ENCODE peak calls at places on chromosome 5, in seven cellular contexts. I is hepatocyte; C is heart left ventricle; X is ovary; J is aorta; T is CD8-positive, alpha-beta T cell; S is A673. O is an unnamed sample.

GRCh38 chr5:125295405-125295872 is 549.0 kb upstream of the ZNF608 start:
- DNase-seq in T (no peak), X (no peak), J (no peak), I (no peak), S (no peak), C (no peak), O (no peak)

GRCh38 chr5:61228691-61229280 is 66.5 kb upstream of the SMIM15 start:
- DNase-seq in J (no peak), C (no peak), T (no peak), I (no peak), X (no peak), S (peak), O (no peak)

GRCh38 chr5:6766558-6767191 is 53.4 kb downstream of the TENT4A start:
- DNase-seq in C (peak), J (peak), X (no peak), I (peak), S (peak), T (peak), O (peak)

GRCh38 chr5:138149530-138149929 is 10.3 kb upstream of the NME5 start:
- DNase-seq in S (peak), J (no peak), C (no peak), X (no peak), I (no peak), T (no peak), O (no peak)

GRCh38 chr5:149614034-149614907 is 33.0 kb downstream of the ARHGEF37 start:
- DNase-seq in T (no peak), I (no peak), J (no peak), X (no peak), C (no peak), S (no peak), O (no peak)

GRCh38 chr5:31561936-31562335 is 29.8 kb downstream of the C5orf22 start:
- DNase-seq in J (no peak), S (no peak), C (no peak), X (no peak), T (no peak), I (no peak), O (no peak)

GRCh38 chr5:100889165-100889564 is 13.9 kb downstream of the ST8SIA4 start:
- DNase-seq in S (no peak), X (no peak), C (no peak), I (no peak), T (no peak), J (no peak), O (no peak)

GRCh38 chr5:4875942-4876341 is 264.2 kb upstream of the ADAMTS16 start:
- DNase-seq in X (no peak), J (no peak), T (no peak), I (no peak), S (no peak), C (no peak), O (no peak)

GRCh38 chr5:73263001-73263710 is 90.2 kb downstream of the TMEM174 start:
- DNase-seq in S (no peak), I (no peak), X (no peak), T (no peak), C (no peak), J (no peak), O (no peak)

GRCh38 chr5:66661149-66661548 is 65.0 kb downstream of the MAST4 start:
- DNase-seq in T (no peak), I (no peak), X (peak), S (no peak), C (no peak), J (no peak), O (peak)

GRCh38 chr5:93588586-93589347 is 5.7 kb downstream of the NR2F1 start:
- DNase-seq in S (no peak), T (no peak), X (no peak), J (no peak), I (no peak), C (no peak), O (no peak)

GRCh38 chr5:150774145-150774544 is 4.4 kb upstream of the SMIM3 start:
- DNase-seq in I (no peak), S (no peak), X (no peak), T (no peak), C (no peak), J (no peak), O (no peak)

GRCh38 chr5:168152660-168153059 is 138.8 kb upstream of the WWC1 start:
- DNase-seq in T (no peak), J (no peak), I (no peak), X (no peak), S (no peak), C (no peak), O (no peak)

GRCh38 chr5:117748336-117748735 is 1173.7 kb upstream of the SEMA6A start:
- DNase-seq in S (no peak), I (no peak), C (no peak), X (no peak), T (no peak), J (no peak), O (no peak)

GRCh38 chr5:66554211-66554610 is 42.0 kb upstream of the MAST4 start:
- DNase-seq in I (no peak), C (no peak), X (no peak), S (no peak), J (no peak), T (no peak), O (peak)

GRCh38 chr5:156838966-156839365 is 11.1 kb upstream of the PPP1R2B start:
- DNase-seq in X (no peak), I (no peak), T (no peak), S (no peak), J (no peak), C (no peak), O (no peak)

DNA sequence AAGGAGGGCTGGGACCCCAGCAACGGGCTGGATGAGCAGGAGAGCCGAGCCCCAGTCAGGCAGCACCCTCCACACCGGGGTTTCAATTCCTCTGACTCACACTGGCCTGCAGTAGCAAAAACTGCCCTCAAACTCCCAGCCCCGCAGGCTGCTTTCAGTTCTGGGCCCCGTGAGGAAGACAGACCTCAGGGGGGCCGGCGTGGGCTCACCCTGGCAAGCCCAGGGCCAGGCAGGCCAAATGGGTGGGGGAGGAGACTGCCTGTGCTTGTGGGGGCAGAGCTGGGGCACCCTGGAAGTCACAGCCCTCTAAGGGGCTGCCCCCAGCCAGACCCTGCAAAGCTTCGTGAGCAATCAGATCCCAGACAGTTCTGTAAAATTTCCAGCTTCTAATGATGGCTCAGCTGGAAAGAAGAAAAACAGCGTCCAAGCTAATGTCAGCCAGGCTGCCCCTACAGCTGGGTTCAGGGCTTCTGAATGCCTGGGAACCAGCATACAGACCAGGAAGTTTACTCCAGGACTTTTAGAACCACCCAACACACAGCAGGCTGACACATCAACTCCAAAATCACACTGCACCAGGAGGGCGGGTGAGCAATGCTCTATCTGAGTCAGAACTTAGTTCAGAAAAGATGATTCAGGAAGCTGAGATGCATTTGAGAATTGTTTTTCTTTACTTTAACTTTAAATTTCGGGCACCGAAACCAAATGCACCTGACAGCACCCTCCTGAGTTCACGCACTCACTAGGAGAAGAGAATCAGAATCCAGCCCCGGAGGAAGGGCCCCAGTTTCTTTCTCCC is 34.7 kb downstream of the LPCAT1 start:
- DNase-seq in J (no peak), S (no peak), X (no peak), C (no peak), I (no peak), T (peak), O (no peak)
- H3K4me3 ChIP-seq in J (no peak), S (no peak), X (no peak), C (no peak), I (no peak), T (no peak), O (no peak)

DNA sequence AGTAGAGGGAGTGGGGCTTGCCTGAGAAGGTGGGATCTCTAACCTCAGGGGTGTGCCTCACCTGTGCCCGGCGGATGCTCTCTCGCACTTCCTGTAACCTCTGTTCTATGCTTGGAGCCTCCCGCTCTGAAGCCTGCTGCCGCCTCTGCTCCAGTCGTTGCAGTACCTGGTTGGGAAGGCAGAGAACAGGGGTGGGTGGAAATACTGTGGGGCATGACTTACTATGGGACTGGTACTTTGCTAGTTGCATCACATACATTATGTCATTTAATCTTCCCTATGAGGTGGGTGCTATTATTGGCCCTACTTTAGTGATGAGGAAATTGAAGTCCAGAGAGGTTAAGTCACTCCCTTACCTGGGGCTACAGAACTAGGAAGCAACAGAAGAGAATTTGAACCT is 5.2 kb downstream of the FCHSD1 start:
- DNase-seq in J (no peak), S (no peak), I (no peak), C (no peak), X (no peak), T (no peak), O (no peak)
- H3K27ac ChIP-seq in J (no peak), S (no peak), I (no peak), C (no peak), X (no peak), T (no peak), O (no peak)

GRCh38 chr5:140631831-140632365 is 1.1 kb downstream of the CD14 start:
- DNase-seq in J (no peak), S (no peak), I (no peak), C (peak), T (peak), X (peak), O (peak)
- H3K4me3 ChIP-seq in J (peak), S (peak), I (no peak), C (peak), T (peak), X (peak), O (peak)

GRCh38 chr5:159208508-159209437 is 580 bp downstream of the RNF145 start:
- DNase-seq in X (peak), C (peak), S (peak), J (peak), T (peak), I (peak), O (peak)

GRCh38 chr5:159207616-159208507 is 1.5 kb downstream of the RNF145 start:
- DNase-seq in X (peak), T (peak), S (peak), J (peak), I (peak), C (peak), O (peak)

GRCh38 chr5:159206368-159206767 is 3.0 kb downstream of the RNF145 start:
- DNase-seq in T (no peak), J (no peak), I (no peak), C (no peak), S (no peak), X (no peak), O (no peak)

GRCh38 chr5:159207222-159207615 is 2.1 kb downstream of the RNF145 start:
- DNase-seq in I (no peak), C (no peak), X (no peak), S (no peak), J (no peak), T (no peak), O (no peak)

DNA sequence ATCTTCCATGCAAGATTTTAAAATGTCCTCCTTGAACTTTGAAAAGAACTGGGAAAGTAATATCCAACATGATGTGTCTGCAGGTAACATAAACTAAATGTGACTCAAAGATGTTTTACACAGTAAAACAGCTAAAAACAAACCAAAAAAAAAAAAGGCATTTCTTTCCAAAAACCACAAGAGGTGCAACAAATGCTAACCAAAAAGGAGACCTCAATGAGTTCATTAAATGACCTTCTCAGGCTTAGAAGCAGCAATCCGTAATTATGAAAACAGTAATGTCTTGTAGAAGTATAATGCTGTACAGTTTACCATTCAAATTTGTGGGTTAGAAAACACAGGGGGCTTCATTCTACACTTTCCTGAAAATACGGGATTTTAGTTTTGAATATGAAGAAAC is 2.5 kb downstream of the RNF145 start:
- DNase-seq in S (no peak), T (no peak), J (no peak), I (no peak), X (no peak), C (no peak), O (no peak)
- H3K27ac ChIP-seq in S (peak), T (peak), J (no peak), I (peak), X (peak), C (peak), O (peak)

GRCh38 chr5:144028058-144028457 is 142.4 kb downstream of the YIPF5 start:
- DNase-seq in I (peak), J (no peak), X (no peak), C (no peak), T (no peak), S (peak), O (no peak)
- H3K4me3 ChIP-seq in I (no peak), J (no peak), X (no peak), C (peak), T (no peak), S (no peak), O (no peak)

GRCh38 chr5:111976705-111977104 is 219.7 kb upstream of the NREP start:
- DNase-seq in S (no peak), J (no peak), X (no peak), C (no peak), T (no peak), I (no peak), O (no peak)

GRCh38 chr5:111972080-111972479 is 215.1 kb upstream of the NREP start:
- DNase-seq in J (no peak), T (no peak), X (no peak), S (no peak), I (no peak), C (no peak), O (no peak)

GRCh38 chr5:111975133-111975532 is 218.1 kb upstream of the NREP start:
- DNase-seq in S (no peak), C (no peak), I (no peak), T (no peak), X (no peak), J (no peak), O (no peak)

GRCh38 chr5:111972548-111972947 is 215.6 kb upstream of the NREP start:
- DNase-seq in I (no peak), C (no peak), J (no peak), S (no peak), X (no peak), T (no peak), O (no peak)

GRCh38 chr5:111973946-111974345 is 217.0 kb upstream of the NREP start:
- DNase-seq in T (no peak), C (no peak), S (no peak), J (no peak), I (no peak), X (no peak), O (no peak)
- H3K27ac ChIP-seq in T (no peak), C (no peak), S (no peak), J (no peak), I (no peak), X (no peak), O (no peak)

DNA sequence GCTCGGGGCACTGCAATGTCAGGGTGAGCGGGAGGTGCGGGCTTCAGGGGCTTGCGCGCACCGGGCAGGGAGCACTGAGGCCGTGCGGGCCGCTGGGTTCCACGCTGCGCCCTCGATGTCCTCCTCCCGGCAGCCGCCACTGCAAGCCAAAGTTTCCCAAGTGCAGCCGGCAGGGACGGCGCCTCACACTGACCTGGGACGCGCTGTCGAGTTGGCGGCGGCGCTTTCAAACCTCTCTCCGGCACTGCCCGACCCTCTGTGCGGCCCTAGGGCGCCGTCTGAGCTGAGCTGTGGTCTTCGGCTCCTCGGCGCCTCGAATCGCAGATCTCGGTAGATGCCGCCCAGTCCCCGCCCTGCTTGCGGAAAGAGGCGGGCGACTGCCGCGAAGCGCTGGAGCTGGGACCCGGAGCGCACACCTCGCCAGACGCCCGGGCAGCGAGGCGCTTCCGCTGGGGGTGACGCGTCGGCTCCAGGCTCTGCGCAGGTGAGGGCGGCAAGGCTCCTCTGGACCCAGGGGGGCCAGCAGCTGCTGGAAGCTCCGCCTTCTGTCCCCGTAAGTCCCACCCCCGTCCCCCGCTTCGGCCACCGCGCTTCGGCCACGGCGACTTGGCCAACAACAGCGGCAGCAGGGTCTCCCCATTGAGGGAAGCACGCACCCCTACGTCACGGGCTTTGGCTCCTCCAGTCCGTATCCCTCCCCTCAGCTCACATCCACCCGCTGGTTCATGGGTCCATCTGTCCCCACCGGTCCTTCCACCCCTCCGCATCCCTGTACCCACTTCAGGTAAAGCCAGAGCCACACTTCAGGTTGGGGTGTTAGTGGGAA is at the start of gene ANKRD34B:
- DNase-seq in S (peak), X (no peak), I (peak), C (peak), T (no peak), J (peak), O (no peak)
- H3K4me3 ChIP-seq in S (peak), X (no peak), I (peak), C (peak), T (no peak), J (peak), O (peak)

DNA sequence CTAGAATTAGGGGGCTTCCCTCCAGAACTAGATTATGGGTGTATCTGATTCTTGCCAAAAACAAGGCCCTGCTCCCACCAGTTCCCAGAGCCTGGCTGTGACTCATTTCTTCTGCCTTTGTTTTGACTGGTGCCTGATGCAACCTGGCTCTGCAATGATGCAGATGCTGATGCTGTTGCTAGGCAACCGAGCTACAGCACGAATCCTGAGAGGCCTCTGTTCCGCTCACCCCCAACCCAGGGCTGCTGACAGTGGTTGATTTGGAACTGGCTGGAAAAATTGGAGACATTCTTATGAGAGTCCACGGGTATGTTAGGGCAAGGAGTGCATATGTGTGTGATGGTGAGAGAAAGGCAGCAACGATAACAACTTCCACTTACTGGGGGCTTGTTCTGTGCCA is 100.3 kb downstream of the NSG2 start:
- DNase-seq in T (no peak), S (no peak), X (no peak), J (no peak), I (no peak), C (no peak), O (no peak)
- H3K27ac ChIP-seq in T (no peak), S (no peak), X (no peak), J (no peak), I (no peak), C (no peak), O (no peak)

GRCh38 chr5:59034498-59035186 is 451.8 kb downstream of the RAB3C start:
- DNase-seq in T (no peak), X (no peak), C (no peak), I (peak), S (peak), J (no peak), O (no peak)
- H3K4me3 ChIP-seq in T (peak), X (no peak), C (no peak), I (no peak), S (no peak), J (no peak), O (no peak)

GRCh38 chr5:127290946-127291763 is 559 bp downstream of the MEGF10 start:
- DNase-seq in T (no peak), J (no peak), I (no peak), C (no peak), X (no peak), S (no peak), O (peak)

GRCh38 chr5:127292030-127292735 is 1.6 kb downstream of the MEGF10 start:
- DNase-seq in S (no peak), J (no peak), T (no peak), X (no peak), C (no peak), I (no peak), O (no peak)

GRCh38 chr5:127288676-127289075 is 1.9 kb upstream of the MEGF10 start:
- DNase-seq in C (no peak), J (no peak), I (no peak), T (no peak), X (no peak), S (no peak), O (no peak)

GRCh38 chr5:127293373-127293772 is 2.8 kb downstream of the MEGF10 start:
- DNase-seq in C (no peak), I (no peak), X (no peak), T (no peak), S (no peak), J (no peak), O (no peak)

DNA sequence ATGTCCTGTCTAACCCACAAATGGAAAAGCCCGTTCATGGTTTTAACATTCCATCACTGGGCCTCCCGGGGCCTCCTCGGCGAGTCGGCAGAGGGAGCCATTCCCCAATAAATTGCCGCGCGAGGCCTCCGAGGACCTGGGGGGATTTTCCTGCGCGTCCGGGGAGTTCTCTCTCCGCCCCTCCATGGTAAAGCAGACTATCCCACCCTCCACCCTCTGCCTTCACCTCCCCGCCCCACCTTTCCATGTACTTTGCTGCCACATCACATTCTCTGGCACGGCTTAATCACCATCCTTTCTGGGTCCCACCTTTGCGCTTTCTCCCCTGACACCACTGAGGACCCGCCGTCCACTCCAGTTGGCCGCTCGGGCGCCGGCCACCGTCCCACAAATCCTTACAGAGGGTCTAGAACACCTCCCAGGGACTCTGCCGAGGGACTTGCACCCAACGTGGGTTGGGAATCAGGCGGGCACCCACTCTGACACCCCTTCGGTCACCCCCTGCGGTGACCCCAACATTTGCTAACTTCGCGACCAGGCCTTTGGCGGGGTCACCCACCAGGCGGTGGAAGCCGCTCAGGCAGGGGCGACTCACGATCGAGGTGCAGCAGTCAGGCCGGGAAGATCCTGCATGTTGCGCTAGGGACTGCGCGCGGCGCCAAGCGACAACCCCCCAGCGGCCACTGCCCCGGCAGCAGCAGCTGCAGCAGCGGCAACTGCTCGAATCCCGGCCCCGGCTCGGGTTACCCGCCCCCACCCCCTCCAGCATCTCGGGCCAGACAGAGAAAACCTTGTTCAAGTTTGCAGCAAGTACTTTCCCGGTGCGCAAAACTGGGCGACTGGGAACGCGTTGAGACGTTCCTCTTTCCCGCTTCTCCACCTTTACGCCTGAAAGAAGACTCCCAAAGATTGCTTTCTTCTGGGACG is at the start of gene MEGF10:
- DNase-seq in J (peak), T (no peak), I (peak), S (peak), X (no peak), C (no peak), O (peak)
- H3K27ac ChIP-seq in J (no peak), T (no peak), I (peak), S (no peak), X (no peak), C (no peak), O (no peak)